ENCODE peak calls at places on chromosomes 7 and 10, in seven cellular contexts. G is HCT116, F is hepatocyte, E is GM23248, N is neural progenitor cell, B is GM23338, M is MM.1S. Q is an unnamed sample.

GRCh38 chr7:17674166-17674955 is 265.9 kb downstream of the SNX13 start:
- DNase-seq in G (no peak), M (no peak), F (no peak), E (peak), B (no peak), N (no peak), Q (peak)

GRCh38 chr7:127754457-127754856 is 102.5 kb downstream of the SND1 start:
- DNase-seq in B (no peak), E (no peak), M (no peak), F (no peak), N (no peak), G (no peak), Q (no peak)

GRCh38 chr7:55420535-55420934 is 55.4 kb downstream of the LANCL2 start:
- DNase-seq in F (no peak), B (no peak), G (no peak), E (peak), M (no peak), N (no peak), Q (peak)

GRCh38 chr7:76220185-76221057 is 18.7 kb downstream of the SRRM3 start:
- DNase-seq in M (no peak), F (peak), B (peak), E (peak), N (peak), G (no peak), Q (peak)

GRCh38 chr10:488933-489215 is 200.6 kb downstream of the DIP2C start:
- DNase-seq in G (no peak), E (no peak), M (no peak), B (no peak), F (no peak), N (no peak), Q (no peak)

GRCh38 chr7:30474893-30475292 is 3.7 kb downstream of the NOD1 start:
- DNase-seq in F (no peak), B (no peak), N (no peak), E (peak), G (no peak), M (no peak), Q (no peak)

GRCh38 chr10:68559872-68560200 is 301 bp upstream of the TET1 start:
- DNase-seq in G (peak), M (no peak), F (no peak), E (peak), N (no peak), B (no peak), Q (no peak)

GRCh38 chr10:86255405-86256251 is 111.0 kb downstream of the GRID1 start:
- DNase-seq in N (no peak), B (no peak), M (no peak), E (no peak), F (no peak), G (no peak), Q (no peak)

GRCh38 chr7:67512481-67512880 is 515.8 kb downstream of the TYW1 start:
- DNase-seq in F (no peak), M (no peak), E (no peak), B (no peak), G (no peak), N (peak), Q (no peak)

GRCh38 chr10:78335691-78336401 is 302.2 kb downstream of the RPS24 start:
- DNase-seq in M (no peak), N (no peak), F (no peak), G (no peak), E (peak), B (no peak), Q (peak)

GRCh38 chr10:33559105-33559504 is 224.6 kb upstream of the NRP1 start:
- DNase-seq in G (no peak), M (no peak), E (peak), F (peak), N (no peak), B (no peak), Q (peak)

GRCh38 chr10:75624632-75625031 is 193.2 kb downstream of the LRMDA start:
- DNase-seq in M (no peak), E (no peak), G (no peak), B (no peak), F (no peak), N (no peak), Q (no peak)

GRCh38 chr7:151865070-151865670 is 11.7 kb downstream of the PRKAG2 start:
- DNase-seq in B (no peak), N (no peak), G (no peak), M (no peak), E (no peak), F (no peak), Q (no peak)

GRCh38 chr7:116546054-116546453 is 21.2 kb downstream of the CAV1 start:
- DNase-seq in G (no peak), F (no peak), N (no peak), E (no peak), M (no peak), B (no peak), Q (no peak)

GRCh38 chr10:86654411-86655172 is at the start of gene OPN4:
- DNase-seq in E (no peak), F (no peak), M (no peak), N (no peak), G (no peak), B (no peak), Q (no peak)

GRCh38 chr7:132061931-132062330 is 505.5 kb upstream of the PODXL start:
- DNase-seq in E (peak), N (no peak), F (no peak), M (no peak), B (no peak), G (no peak), Q (peak)

GRCh38 chr7:89123871-89124270 is 328.3 kb upstream of the TEX47 start:
- DNase-seq in F (peak), G (no peak), E (no peak), B (no peak), M (no peak), N (no peak), Q (no peak)

GRCh38 chr10:88270871-88271713 is 312.0 kb downstream of the RNLS start:
- DNase-seq in F (no peak), M (peak), B (no peak), G (no peak), N (no peak), E (peak), Q (no peak)

GRCh38 chr7:98745722-98746318 is 124.0 kb downstream of the TMEM130 start:
- DNase-seq in M (peak), B (peak), F (peak), E (peak), N (peak), G (peak), Q (peak)

GRCh38 chr10:58237014-58237830 is 30.5 kb downstream of the IPMK start:
- DNase-seq in M (no peak), E (peak), N (no peak), G (peak), F (no peak), B (no peak), Q (peak)

GRCh38 chr10:11401314-11402222 is 209.9 kb downstream of the USP6NL start:
- DNase-seq in F (no peak), M (no peak), G (no peak), B (no peak), E (no peak), N (peak), Q (no peak)

GRCh38 chr10:104089621-104090020 is 3.9 kb upstream of the COL17A1 start:
- DNase-seq in B (no peak), N (no peak), F (no peak), M (no peak), G (no peak), E (peak), Q (no peak)

GRCh38 chr7:129750091-129750870 is 138.8 kb downstream of the NRF1 start:
- DNase-seq in N (no peak), F (no peak), B (no peak), G (no peak), M (no peak), E (no peak), Q (no peak)

GRCh38 chr7:155931386-155932085 is 119.3 kb upstream of the SHH start:
- DNase-seq in E (no peak), B (no peak), N (no peak), F (no peak), G (no peak), M (no peak), Q (no peak)

GRCh38 chr7:91242097-91242846 is 22.0 kb upstream of the FZD1 start:
- DNase-seq in E (peak), B (no peak), N (no peak), F (no peak), G (no peak), M (no peak), Q (peak)

GRCh38 chr10:44051584-44052385 is 333.1 kb downstream of the CXCL12 start:
- DNase-seq in E (peak), G (no peak), F (no peak), N (no peak), B (no peak), M (no peak), Q (peak)

GRCh38 chr7:94449151-94449725 is 54.5 kb downstream of the COL1A2 start:
- DNase-seq in G (peak), N (peak), M (peak), B (peak), F (peak), E (peak), Q (peak)

GRCh38 chr10:99403674-99404073 is 26.8 kb downstream of the GOT1 start:
- DNase-seq in B (no peak), M (no peak), F (no peak), G (no peak), N (no peak), E (no peak), Q (peak)

GRCh38 chr7:122521767-122522166 is 177.2 kb downstream of the RNF133 start:
- DNase-seq in E (no peak), F (no peak), G (no peak), B (no peak), N (no peak), M (no peak), Q (no peak)

GRCh38 chr7:9488555-9488954 is 1055.1 kb downstream of the NXPH1 start:
- DNase-seq in B (no peak), N (no peak), M (peak), E (peak), G (no peak), F (peak), Q (peak)

GRCh38 chr7:132106491-132106890 is 469.8 kb downstream of the PLXNA4 start:
- DNase-seq in G (no peak), M (no peak), F (no peak), B (no peak), E (no peak), N (no peak), Q (no peak)

GRCh38 chr7:124690840-124691239 is 74.8 kb downstream of the GPR37 start:
- DNase-seq in B (no peak), N (no peak), G (no peak), M (no peak), F (no peak), E (no peak), Q (peak)

GRCh38 chr7:124697746-124698145 is 67.8 kb downstream of the GPR37 start:
- DNase-seq in F (no peak), N (no peak), M (no peak), G (no peak), B (no peak), E (no peak), Q (no peak)

GRCh38 chr7:124688991-124689390 is 76.6 kb downstream of the GPR37 start:
- DNase-seq in M (no peak), B (no peak), G (no peak), E (peak), F (no peak), N (no peak), Q (peak)

GRCh38 chr7:124686543-124687161 is 78.9 kb downstream of the GPR37 start:
- DNase-seq in N (no peak), F (no peak), E (no peak), M (no peak), G (no peak), B (no peak), Q (no peak)

DNA sequence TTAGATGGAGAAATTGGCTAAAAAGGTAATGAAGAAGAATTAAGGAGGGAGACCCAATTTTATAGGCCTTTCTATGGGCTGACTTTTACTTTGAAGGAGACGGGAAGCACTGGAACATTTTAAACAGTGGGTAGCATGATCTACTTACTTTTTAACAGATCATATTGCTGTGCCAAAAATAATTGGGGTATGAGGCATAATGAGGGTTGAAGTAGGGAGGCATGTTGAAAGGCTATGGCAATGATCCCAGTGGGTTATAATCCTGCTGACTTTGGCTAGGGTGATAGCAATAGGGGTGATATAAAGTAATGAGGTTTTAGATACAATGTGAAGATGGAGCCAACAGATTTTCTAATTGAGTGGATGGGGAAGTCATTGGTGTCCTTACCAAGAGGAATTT is 73.2 kb downstream of the GPR37 start:
- DNase-seq in N (no peak), B (no peak), F (no peak), M (no peak), E (no peak), G (no peak), Q (no peak)
- TF ChIP-seq EZH2phosphoT487 in N (no peak), B (no peak), F (no peak), M (no peak), E (no peak), G (no peak), Q (no peak)

GRCh38 chr10:123890246-123890645 is 1.4 kb downstream of the CPXM2 start:
- DNase-seq in G (no peak), B (no peak), N (no peak), E (peak), M (no peak), F (no peak), Q (no peak)
- TF ChIP-seq EZH2 in G (no peak), B (no peak), N (no peak), E (no peak), M (no peak), F (no peak), Q (no peak)

GRCh38 chr7:79984210-79984609 is 150.4 kb upstream of the GNAI1 start:
- DNase-seq in M (no peak), E (peak), G (no peak), F (no peak), N (no peak), B (no peak), Q (peak)

DNA sequence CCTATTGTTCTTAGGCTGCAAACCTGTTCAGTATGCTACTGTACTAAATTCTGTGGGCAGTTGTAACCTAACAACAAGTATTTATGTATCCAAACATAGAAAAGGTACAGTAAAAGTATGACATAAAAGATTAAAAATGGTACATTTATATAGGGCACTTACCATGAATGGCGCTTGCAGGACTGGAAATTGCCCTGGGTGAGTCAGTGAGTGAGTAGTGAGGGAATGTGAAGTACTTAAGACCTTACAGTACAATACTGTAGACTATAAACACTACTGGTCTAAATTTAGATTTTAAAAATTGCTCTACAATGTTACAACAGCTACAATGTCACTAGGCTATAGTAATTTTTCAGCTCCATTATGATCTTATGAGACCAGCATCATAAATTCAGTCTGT is 146.0 kb upstream of the GNAI1 start:
- DNase-seq in E (peak), G (no peak), F (no peak), M (no peak), B (no peak), N (no peak), Q (peak)
- H3K4me3 ChIP-seq in E (no peak), G (no peak), F (no peak), M (no peak), B (no peak), N (no peak), Q (no peak)

GRCh38 chr7:142882338-142882678 is 3.2 kb downstream of the TRPV6 start:
- DNase-seq in F (no peak), G (no peak), N (no peak), M (no peak), B (no peak), E (no peak), Q (no peak)

GRCh38 chr7:142883145-142883544 is 2.4 kb downstream of the TRPV6 start:
- DNase-seq in B (no peak), F (no peak), G (no peak), N (no peak), M (no peak), E (no peak), Q (no peak)

GRCh38 chr7:142879060-142879459 is 6.5 kb downstream of the TRPV6 start:
- DNase-seq in G (no peak), M (no peak), N (no peak), F (no peak), E (no peak), B (no peak), Q (no peak)

GRCh38 chr7:142881586-142882337 is 3.8 kb downstream of the TRPV6 start:
- DNase-seq in E (no peak), B (no peak), N (no peak), F (no peak), M (no peak), G (no peak), Q (no peak)

GRCh38 chr7:142880886-142881505 is 4.5 kb downstream of the TRPV6 start:
- DNase-seq in B (peak), E (peak), N (peak), M (peak), G (peak), F (peak), Q (peak)
- TF ChIP-seq EZH2phosphoT487 in B (no peak), E (no peak), N (no peak), M (no peak), G (no peak), F (no peak), Q (no peak)

GRCh38 chr10:100735345-100736143 is 9.8 kb upstream of the PAX2 start:
- DNase-seq in B (peak), E (no peak), G (no peak), N (peak), F (no peak), M (no peak), Q (no peak)

GRCh38 chr10:100738055-100738827 is 7.1 kb upstream of the PAX2 start:
- DNase-seq in E (no peak), M (no peak), N (no peak), B (peak), F (no peak), G (no peak), Q (no peak)

GRCh38 chr10:100736144-100736808 is 9.1 kb upstream of the PAX2 start:
- DNase-seq in G (no peak), E (no peak), F (no peak), M (no peak), B (no peak), N (no peak), Q (no peak)

GRCh38 chr10:100736809-100737358 is 8.5 kb upstream of the PAX2 start:
- DNase-seq in E (no peak), G (no peak), B (peak), F (no peak), N (no peak), M (no peak), Q (no peak)

DNA sequence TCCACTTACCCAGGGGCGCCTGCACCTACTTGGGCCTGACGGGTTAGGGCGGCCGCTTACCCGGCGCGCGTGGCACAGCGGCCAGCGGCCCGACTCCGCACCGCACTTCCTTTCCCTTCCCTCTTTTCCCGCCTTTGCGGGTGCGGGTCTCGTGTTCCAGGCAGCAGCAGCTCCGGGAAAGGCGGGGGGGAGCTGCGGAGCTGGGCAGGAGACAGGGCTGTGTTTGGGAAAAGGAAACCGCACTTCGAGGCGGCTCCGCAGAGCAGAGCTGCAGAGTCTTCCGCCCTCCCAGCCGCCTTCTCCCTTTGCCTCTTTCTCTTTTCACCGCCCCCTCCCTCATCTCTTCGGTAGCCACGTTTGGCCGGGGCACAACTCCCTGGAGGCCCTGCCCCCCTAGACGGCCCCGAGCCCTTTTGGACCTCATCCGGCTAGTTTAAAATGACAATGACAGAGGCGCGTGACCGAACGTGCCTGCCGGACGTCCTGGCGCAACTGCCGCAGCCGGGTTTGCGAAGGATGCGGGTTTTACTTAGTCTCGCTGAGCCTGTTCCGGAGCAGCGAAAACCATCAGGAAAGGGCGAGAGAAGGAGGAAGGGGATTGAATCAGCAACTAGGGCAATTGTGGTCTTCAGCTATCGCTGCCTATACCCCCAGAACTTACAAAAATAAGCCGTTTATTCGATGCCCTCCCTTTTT is 7.9 kb upstream of the PAX2 start:
- DNase-seq in M (no peak), N (peak), B (peak), G (no peak), F (no peak), E (no peak), Q (no peak)
- TF ChIP-seq EZH2 in M (no peak), N (peak), B (peak), G (no peak), F (peak), E (peak), Q (no peak)

GRCh38 chr7:38310601-38311057 is 37.2 kb upstream of the TARP start:
- DNase-seq in N (no peak), M (no peak), F (no peak), G (no peak), E (no peak), B (no peak), Q (no peak)
- H3K4me3 ChIP-seq in N (no peak), M (peak), F (no peak), G (no peak), E (peak), B (peak), Q (peak)

DNA sequence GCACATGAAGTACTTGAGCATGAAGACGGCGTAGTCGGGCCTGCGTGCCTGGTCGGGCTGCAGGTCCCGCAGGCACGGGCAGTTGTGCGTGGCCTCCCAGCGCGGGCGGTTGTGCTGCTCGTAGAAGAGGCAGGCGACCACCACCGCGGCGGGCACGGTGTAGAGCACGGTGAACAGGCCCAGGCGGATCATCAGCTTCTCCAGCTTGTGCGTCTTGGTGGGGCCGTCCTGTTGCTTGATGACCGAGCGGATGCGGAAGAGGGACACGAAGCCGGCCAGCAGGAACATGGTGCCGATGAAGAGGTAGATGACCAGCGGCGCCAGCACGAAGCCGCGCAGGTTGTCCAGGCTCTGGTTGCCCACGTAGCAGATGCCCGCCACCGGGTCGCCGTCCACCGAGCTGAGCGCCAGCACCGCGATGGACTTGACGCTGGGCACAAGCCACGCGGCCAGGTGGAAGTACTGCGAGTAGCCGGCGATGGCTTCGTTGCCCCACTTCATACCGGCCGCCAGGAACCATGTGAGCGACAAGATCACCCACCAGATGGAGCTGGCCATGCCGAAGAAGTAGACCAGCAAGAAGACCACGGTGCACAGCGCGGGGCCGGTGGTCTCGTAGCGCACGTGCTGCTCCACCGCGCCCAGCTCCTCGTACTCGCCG is 2.3 kb downstream of the FZD8 start:
- DNase-seq in E (peak), M (no peak), F (peak), G (no peak), N (peak), B (peak), Q (peak)
- TF ChIP-seq EZH2phosphoT487 in E (no peak), M (no peak), F (no peak), G (no peak), N (no peak), B (no peak), Q (no peak)